ENCODE peak calls at places on chromosomes 13 and 19, in seven cellular contexts. One of them, this sample, is unnamed.

GRCh38 chr13:43196171-43196611 is 172.8 kb downstream of the DNAJC15 start:
- DNase-seq in neuronal stem cell: no peak
- DNase-seq in IMR-90: peak; percentile 8
- DNase-seq in Caco-2: no peak
- DNase-seq in neural progenitor cell: no peak
- DNase-seq in thoracic aorta: no peak
- DNase-seq in tibial nerve: no peak
- DNase-seq in this sample: no peak

GRCh38 chr19:15426485-15427349 is 7.9 kb upstream of the AKAP8L start:
- DNase-seq in Caco-2: no peak
- DNase-seq in thoracic aorta: no peak
- DNase-seq in IMR-90: no peak
- DNase-seq in neuronal stem cell: no peak
- DNase-seq in neural progenitor cell: no peak
- DNase-seq in tibial nerve: no peak
- DNase-seq in this sample: no peak

GRCh38 chr19:7550987-7551761 is 15.7 kb downstream of the PNPLA6 start:
- DNase-seq in tibial nerve: no peak
- DNase-seq in neuronal stem cell: peak; percentile 90
- DNase-seq in Caco-2: peak; percentile 80
- DNase-seq in neural progenitor cell: peak; percentile 97
- DNase-seq in thoracic aorta: no peak
- DNase-seq in IMR-90: peak; percentile 30
- DNase-seq in this sample: peak; percentile 72

GRCh38 chr19:18856385-18857126 is 24.8 kb downstream of the UPF1 start:
- DNase-seq in thoracic aorta: no peak
- DNase-seq in tibial nerve: no peak
- DNase-seq in IMR-90: no peak
- DNase-seq in neuronal stem cell: no peak
- DNase-seq in neural progenitor cell: peak; percentile 58
- DNase-seq in Caco-2: no peak
- DNase-seq in this sample: no peak

GRCh38 chr13:48302920-48303330 is 626 bp upstream of the RB1 start:
- DNase-seq in Caco-2: no peak
- DNase-seq in neuronal stem cell: no peak
- DNase-seq in tibial nerve: peak; percentile 33
- DNase-seq in neural progenitor cell: no peak
- DNase-seq in IMR-90: peak; percentile 37
- DNase-seq in thoracic aorta: no peak
- DNase-seq in this sample: peak; percentile 14

GRCh38 chr13:47038196-47038595 is 141.3 kb upstream of the HTR2A start:
- DNase-seq in neural progenitor cell: peak; percentile 13
- DNase-seq in Caco-2: no peak
- DNase-seq in thoracic aorta: no peak
- DNase-seq in IMR-90: peak; percentile 31
- DNase-seq in neuronal stem cell: no peak
- DNase-seq in tibial nerve: no peak
- DNase-seq in this sample: no peak

GRCh38 chr19:45250832-45251451 is at the start of gene MARK4:
- DNase-seq in neuronal stem cell: peak; percentile 55
- DNase-seq in tibial nerve: peak; percentile 29
- DNase-seq in IMR-90: peak; percentile 34
- DNase-seq in Caco-2: no peak
- DNase-seq in neural progenitor cell: peak; percentile 82
- DNase-seq in thoracic aorta: no peak
- DNase-seq in this sample: peak; percentile 72

GRCh38 chr19:39130337-39131254 is 5.0 kb downstream of the PAK4 start:
- DNase-seq in thoracic aorta: no peak
- DNase-seq in Caco-2: no peak
- DNase-seq in neural progenitor cell: no peak
- DNase-seq in tibial nerve: no peak
- DNase-seq in neuronal stem cell: no peak
- DNase-seq in IMR-90: no peak
- DNase-seq in this sample: no peak

GRCh38 chr13:49690990-49691886 is at the start of gene EBPL:
- DNase-seq in tibial nerve: peak; percentile 94
- DNase-seq in neural progenitor cell: peak; percentile 93
- DNase-seq in IMR-90: peak; percentile 86
- DNase-seq in Caco-2: peak; percentile 96
- DNase-seq in neuronal stem cell: peak; percentile 79
- DNase-seq in thoracic aorta: peak; percentile 77
- DNase-seq in this sample: peak; percentile 98

GRCh38 chr19:14369399-14370168 is 11.7 kb upstream of the ADGRE5 start:
- DNase-seq in thoracic aorta: no peak
- DNase-seq in neuronal stem cell: no peak
- DNase-seq in Caco-2: no peak
- DNase-seq in tibial nerve: no peak
- DNase-seq in neural progenitor cell: no peak
- DNase-seq in IMR-90: peak; percentile 64
- DNase-seq in this sample: no peak

GRCh38 chr19:45117167-45117594 is 24.2 kb downstream of the PPP1R37 start:
- DNase-seq in thoracic aorta: no peak
- DNase-seq in tibial nerve: no peak
- DNase-seq in IMR-90: peak; percentile 20
- DNase-seq in neural progenitor cell: peak; percentile 63
- DNase-seq in neuronal stem cell: no peak
- DNase-seq in Caco-2: no peak
- DNase-seq in this sample: peak; percentile 36

GRCh38 chr19:41350735-41351338 is 2.9 kb downstream of the TGFB1 start:
- DNase-seq in neuronal stem cell: no peak
- DNase-seq in neural progenitor cell: no peak
- DNase-seq in thoracic aorta: no peak
- DNase-seq in IMR-90: peak; percentile 21
- DNase-seq in tibial nerve: no peak
- DNase-seq in Caco-2: no peak
- DNase-seq in this sample: no peak

GRCh38 chr13:76884167-76884566 is 2.0 kb downstream of the KCTD12 start:
- DNase-seq in neuronal stem cell: no peak
- DNase-seq in thoracic aorta: no peak
- DNase-seq in tibial nerve: no peak
- DNase-seq in Caco-2: no peak
- DNase-seq in neural progenitor cell: peak; percentile 49
- DNase-seq in IMR-90: no peak
- DNase-seq in this sample: no peak

GRCh38 chr13:31227063-31227462 is 27.3 kb downstream of the B3GLCT start:
- DNase-seq in thoracic aorta: no peak
- DNase-seq in Caco-2: no peak
- DNase-seq in IMR-90: peak; percentile 13
- DNase-seq in tibial nerve: no peak
- DNase-seq in neuronal stem cell: no peak
- DNase-seq in neural progenitor cell: no peak
- DNase-seq in this sample: no peak

GRCh38 chr13:53064721-53065120 is 36.1 kb downstream of the OLFM4 start:
- DNase-seq in tibial nerve: peak; percentile 49
- DNase-seq in neural progenitor cell: no peak
- DNase-seq in IMR-90: no peak
- DNase-seq in Caco-2: no peak
- DNase-seq in thoracic aorta: no peak
- DNase-seq in neuronal stem cell: no peak
- DNase-seq in this sample: no peak

GRCh38 chr19:34317311-34317927 is 47.6 kb upstream of the GPI start:
- DNase-seq in thoracic aorta: no peak
- DNase-seq in IMR-90: no peak
- DNase-seq in neuronal stem cell: no peak
- DNase-seq in neural progenitor cell: no peak
- DNase-seq in Caco-2: no peak
- DNase-seq in tibial nerve: no peak
- DNase-seq in this sample: no peak

GRCh38 chr13:79898202-79898826 is 417.4 kb downstream of the NDFIP2 start:
- DNase-seq in neural progenitor cell: no peak
- DNase-seq in Caco-2: no peak
- DNase-seq in IMR-90: no peak
- DNase-seq in tibial nerve: no peak
- DNase-seq in neuronal stem cell: no peak
- DNase-seq in thoracic aorta: no peak
- DNase-seq in this sample: no peak

GRCh38 chr19:39843919-39844793 is 2.0 kb downstream of the FBL start:
- DNase-seq in neural progenitor cell: peak; percentile 60
- DNase-seq in neuronal stem cell: no peak
- DNase-seq in thoracic aorta: no peak
- DNase-seq in IMR-90: peak; percentile 58
- DNase-seq in tibial nerve: peak; percentile 71
- DNase-seq in Caco-2: no peak
- DNase-seq in this sample: peak; percentile 49

GRCh38 chr13:112748947-112749346 is 59.1 kb downstream of the ATP11A start:
- DNase-seq in tibial nerve: peak; percentile 60
- DNase-seq in Caco-2: no peak
- DNase-seq in IMR-90: no peak
- DNase-seq in neuronal stem cell: no peak
- DNase-seq in thoracic aorta: no peak
- DNase-seq in neural progenitor cell: no peak
- DNase-seq in this sample: no peak

GRCh38 chr19:9052894-9053293 is 34.0 kb upstream of the OR1M1 start:
- DNase-seq in Caco-2: no peak
- DNase-seq in neural progenitor cell: no peak
- DNase-seq in neuronal stem cell: no peak
- DNase-seq in IMR-90: no peak
- DNase-seq in tibial nerve: no peak
- DNase-seq in thoracic aorta: no peak
- DNase-seq in this sample: no peak

GRCh38 chr13:81142306-81142999 is 801.5 kb upstream of the SPRY2 start:
- DNase-seq in neuronal stem cell: no peak
- DNase-seq in tibial nerve: no peak
- DNase-seq in IMR-90: no peak
- DNase-seq in Caco-2: no peak
- DNase-seq in thoracic aorta: no peak
- DNase-seq in neural progenitor cell: no peak
- DNase-seq in this sample: no peak

GRCh38 chr13:22107549-22107948 is 436.7 kb downstream of the FGF9 start:
- DNase-seq in neural progenitor cell: no peak
- DNase-seq in tibial nerve: no peak
- DNase-seq in neuronal stem cell: no peak
- DNase-seq in Caco-2: no peak
- DNase-seq in thoracic aorta: no peak
- DNase-seq in IMR-90: no peak
- DNase-seq in this sample: no peak

GRCh38 chr13:22111152-22111783 is 440.4 kb downstream of the FGF9 start:
- DNase-seq in IMR-90: no peak
- DNase-seq in neuronal stem cell: no peak
- DNase-seq in thoracic aorta: no peak
- DNase-seq in Caco-2: no peak
- DNase-seq in tibial nerve: no peak
- DNase-seq in neural progenitor cell: no peak
- DNase-seq in this sample: no peak

GRCh38 chr13:22110368-22110767 is 439.5 kb downstream of the FGF9 start:
- DNase-seq in Caco-2: no peak
- DNase-seq in IMR-90: no peak
- DNase-seq in thoracic aorta: peak; percentile 67
- DNase-seq in neural progenitor cell: no peak
- DNase-seq in tibial nerve: no peak
- DNase-seq in neuronal stem cell: no peak
- DNase-seq in this sample: no peak

GRCh38 chr13:22106058-22106457 is 435.2 kb downstream of the FGF9 start:
- DNase-seq in IMR-90: no peak
- DNase-seq in Caco-2: no peak
- DNase-seq in tibial nerve: no peak
- DNase-seq in neuronal stem cell: no peak
- DNase-seq in neural progenitor cell: no peak
- DNase-seq in thoracic aorta: no peak
- DNase-seq in this sample: no peak

GRCh38 chr13:22108283-22108897 is 437.5 kb downstream of the FGF9 start:
- DNase-seq in tibial nerve: no peak
- DNase-seq in Caco-2: no peak
- DNase-seq in thoracic aorta: no peak
- DNase-seq in IMR-90: peak; percentile 59
- DNase-seq in neuronal stem cell: no peak
- DNase-seq in neural progenitor cell: no peak
- DNase-seq in this sample: no peak
- H3K4me3 ChIP-seq in tibial nerve: no peak overlapping the region
- H3K4me3 ChIP-seq in Caco-2: no peak overlapping the region
- H3K4me3 ChIP-seq in thoracic aorta: no peak overlapping the region
- H3K4me3 ChIP-seq in IMR-90: no peak overlapping the region
- H3K4me3 ChIP-seq in neuronal stem cell: no peak overlapping the region
- H3K4me3 ChIP-seq in neural progenitor cell: no peak overlapping the region
- H3K4me3 ChIP-seq in this sample: no peak overlapping the region

GRCh38 chr19:54871713-54872112 is 2.3 kb upstream of the FCAR start:
- DNase-seq in neural progenitor cell: no peak
- DNase-seq in Caco-2: no peak
- DNase-seq in IMR-90: no peak
- DNase-seq in tibial nerve: no peak
- DNase-seq in thoracic aorta: no peak
- DNase-seq in neuronal stem cell: no peak
- DNase-seq in this sample: no peak
- H3K4me1 ChIP-seq in neural progenitor cell: no peaks in the 10 kb centered on the region
- H3K4me1 ChIP-seq in Caco-2: no peaks in the 10 kb centered on the region
- H3K4me1 ChIP-seq in IMR-90: no peaks in the 10 kb centered on the region
- H3K4me1 ChIP-seq in tibial nerve: no peaks in the 10 kb centered on the region
- H3K4me1 ChIP-seq in thoracic aorta: no peaks in the 10 kb centered on the region
- H3K4me1 ChIP-seq in neuronal stem cell: no peaks in the 10 kb centered on the region
- H3K4me1 ChIP-seq in this sample: no peaks in the 10 kb centered on the region

GRCh38 chr19:32637480-32637879 is 37.5 kb downstream of the ANKRD27 start:
- DNase-seq in neuronal stem cell: no peak
- DNase-seq in IMR-90: no peak
- DNase-seq in Caco-2: no peak
- DNase-seq in neural progenitor cell: no peak
- DNase-seq in thoracic aorta: no peak
- DNase-seq in tibial nerve: no peak
- DNase-seq in this sample: no peak
- H3K36me3 ChIP-seq in neuronal stem cell: peaks cover 57% of the 10 kb centered on the region
- H3K36me3 ChIP-seq in IMR-90: peaks cover 47% of the 10 kb centered on the region
- H3K36me3 ChIP-seq in Caco-2: peaks cover 1% of the 10 kb centered on the region
- H3K36me3 ChIP-seq in neural progenitor cell: no peaks in the 10 kb centered on the region
- H3K36me3 ChIP-seq in thoracic aorta: peaks cover 33% of the 10 kb centered on the region
- H3K36me3 ChIP-seq in tibial nerve: no peaks in the 10 kb centered on the region
- H3K36me3 ChIP-seq in this sample: peaks cover 57% of the 10 kb centered on the region

GRCh38 chr19:49210901-49211451 is 53.4 kb downstream of the TRPM4 start:
- DNase-seq in Caco-2: no peak
- DNase-seq in neural progenitor cell: peak; percentile 52
- DNase-seq in IMR-90: no peak
- DNase-seq in thoracic aorta: no peak
- DNase-seq in tibial nerve: no peak
- DNase-seq in neuronal stem cell: no peak
- DNase-seq in this sample: no peak
- H3K4me3 ChIP-seq in Caco-2: no peak overlapping the region
- H3K4me3 ChIP-seq in neural progenitor cell: peak overlapping the region; percentile 44
- H3K4me3 ChIP-seq in IMR-90: no peak overlapping the region
- H3K4me3 ChIP-seq in thoracic aorta: no peak overlapping the region
- H3K4me3 ChIP-seq in tibial nerve: no peak overlapping the region
- H3K4me3 ChIP-seq in neuronal stem cell: no peak overlapping the region
- H3K4me3 ChIP-seq in this sample: no peak overlapping the region

GRCh38 chr19:32068805-32069204 is 276.6 kb upstream of the ZNF507 start:
- DNase-seq in IMR-90: no peak
- DNase-seq in neural progenitor cell: no peak
- DNase-seq in tibial nerve: no peak
- DNase-seq in thoracic aorta: no peak
- DNase-seq in Caco-2: no peak
- DNase-seq in neuronal stem cell: no peak
- DNase-seq in this sample: no peak
- H3K4me1 ChIP-seq in IMR-90: no peaks in the 10 kb centered on the region
- H3K4me1 ChIP-seq in neural progenitor cell: peaks cover 5% of the 10 kb centered on the region
- H3K4me1 ChIP-seq in tibial nerve: no peaks in the 10 kb centered on the region
- H3K4me1 ChIP-seq in thoracic aorta: no peaks in the 10 kb centered on the region
- H3K4me1 ChIP-seq in Caco-2: no peaks in the 10 kb centered on the region
- H3K4me1 ChIP-seq in neuronal stem cell: no peaks in the 10 kb centered on the region
- H3K4me1 ChIP-seq in this sample: no peaks in the 10 kb centered on the region

DNA sequence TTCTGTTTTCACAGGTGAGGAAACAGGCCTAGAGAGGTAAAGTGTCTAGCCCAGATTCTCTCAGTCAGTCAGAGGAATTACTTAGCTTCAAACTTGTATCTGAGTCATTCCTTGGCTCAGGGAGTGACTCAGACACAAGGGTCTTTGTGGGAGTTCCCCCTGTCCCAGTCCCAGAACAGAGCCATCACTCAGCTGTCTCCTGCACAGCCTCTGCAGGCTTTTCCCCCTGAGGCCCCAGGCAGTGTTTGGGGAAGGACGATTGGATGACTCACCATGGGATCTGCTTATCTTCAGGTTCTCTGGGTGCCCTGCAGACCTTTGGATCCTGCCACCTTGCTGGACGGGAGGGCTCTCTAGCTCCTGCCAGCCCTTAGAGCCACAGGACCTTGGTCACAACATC is 13.2 kb downstream of the ZNF793 start:
- DNase-seq in thoracic aorta: no peak
- DNase-seq in IMR-90: peak; percentile 28
- DNase-seq in Caco-2: no peak
- DNase-seq in neural progenitor cell: no peak
- DNase-seq in tibial nerve: no peak
- DNase-seq in neuronal stem cell: no peak
- DNase-seq in this sample: no peak
- H3K36me3 ChIP-seq in thoracic aorta: peaks cover 63% of the 10 kb centered on the region
- H3K36me3 ChIP-seq in IMR-90: no peaks in the 10 kb centered on the region
- H3K36me3 ChIP-seq in Caco-2: no peaks in the 10 kb centered on the region
- H3K36me3 ChIP-seq in neural progenitor cell: peaks cover 17% of the 10 kb centered on the region
- H3K36me3 ChIP-seq in tibial nerve: no peaks in the 10 kb centered on the region
- H3K36me3 ChIP-seq in neuronal stem cell: peaks cover 68% of the 10 kb centered on the region
- H3K36me3 ChIP-seq in this sample: no peaks in the 10 kb centered on the region